ENCODE peak calls at places on chromosomes 3 and 15, in eight cellular contexts. A, I, G, F, X, V, S and Y are unnamed samples.

GRCh38 chr3:61869378-61869777 is 308.0 kb downstream of the PTPRG start:
- DNase-seq in S (no peak), I (no peak), G (no peak), X (no peak), A (no peak), F (no peak), V (no peak), Y (no peak)

GRCh38 chr3:48423241-48423882 is 6.5 kb downstream of the PLXNB1 start:
- DNase-seq in X (no peak), V (no peak), S (no peak), A (no peak), I (no peak), G (no peak), F (no peak), Y (no peak)

GRCh38 chr3:147409143-147410121 is at the start of gene ZIC1:
- DNase-seq in I (no peak), G (peak), A (no peak), S (no peak), F (no peak), V (no peak), X (no peak), Y (peak)

GRCh38 chr3:64354956-64355355 is 129.7 kb upstream of the PRICKLE2 start:
- DNase-seq in F (no peak), S (no peak), I (no peak), G (no peak), V (no peak), A (no peak), X (no peak), Y (no peak)

GRCh38 chr3:179652467-179653105 is at the start of gene USP13:
- DNase-seq in F (peak), I (peak), A (peak), V (peak), G (peak), S (peak), X (peak), Y (peak)

GRCh38 chr3:1442271-1442670 is 349.4 kb downstream of the CNTN6 start:
- DNase-seq in V (no peak), A (no peak), S (no peak), G (no peak), I (no peak), F (no peak), X (no peak), Y (no peak)

GRCh38 chr15:79967331-79968182 is 3.4 kb downstream of the BCL2A1 start:
- DNase-seq in V (no peak), I (no peak), F (no peak), G (no peak), X (no peak), S (no peak), A (no peak), Y (no peak)

GRCh38 chr3:142355692-142356091 is 92.1 kb downstream of the XRN1 start:
- DNase-seq in V (no peak), G (no peak), I (peak), X (no peak), S (no peak), A (no peak), F (no peak), Y (no peak)

GRCh38 chr3:18891641-18892040 is 256.7 kb upstream of the KCNH8 start:
- DNase-seq in V (no peak), F (no peak), S (no peak), G (no peak), I (no peak), A (no peak), X (peak), Y (no peak)